ENCODE peak calls at places on chromosomes 16 and 17, in eight cellular contexts. F, K, Q, T, A, H, R and N are unnamed samples.

GRCh38 chr16:52488837-52489289 is 58.1 kb downstream of the TOX3 start:
- DNase-seq in F (no peak), K (no peak), Q (no peak), T (no peak), A (no peak), H (no peak), R (no peak), N (no peak)

GRCh38 chr16:28218109-28218508 is 6.3 kb upstream of the XPO6 start:
- DNase-seq in F (no peak), K (no peak), Q (no peak), T (peak), A (no peak), H (no peak), R (no peak), N (peak)

GRCh38 chr16:89067677-89068076 is 26.0 kb upstream of the ACSF3 start:
- DNase-seq in F (no peak), K (no peak), Q (no peak), T (no peak), A (no peak), H (no peak), R (no peak), N (peak)

GRCh38 chr16:16092925-16093624 is 130.2 kb downstream of the ABCC6 start:
- DNase-seq in F (no peak), K (no peak), Q (no peak), T (peak), A (no peak), H (peak), R (no peak), N (no peak)

GRCh38 chr17:16214190-16215001 is 938 bp downstream of the NCOR1 start:
- DNase-seq in F (no peak), K (no peak), Q (no peak), T (no peak), A (no peak), H (no peak), R (no peak), N (peak)

GRCh38 chr17:76414334-76415295 is 30.2 kb downstream of the SPHK1 start:
- DNase-seq in F (no peak), K (peak), Q (peak), T (peak), A (peak), H (peak), R (peak), N (no peak)

GRCh38 chr17:4150106-4150505 is 7.1 kb downstream of the CYB5D2 start:
- DNase-seq in F (no peak), K (no peak), Q (no peak), T (no peak), A (no peak), H (no peak), R (no peak), N (no peak)

GRCh38 chr17:73657473-73658116 is 13.3 kb upstream of the SDK2 start:
- DNase-seq in F (peak), K (no peak), Q (no peak), T (peak), A (no peak), H (peak), R (peak), N (peak)

GRCh38 chr17:14069251-14069981 is at the start of gene COX10:
- DNase-seq in F (peak), K (peak), Q (peak), T (peak), A (no peak), H (peak), R (peak), N (peak)

GRCh38 chr16:86965331-86965730 is 351.9 kb downstream of the C16orf95 start:
- DNase-seq in F (no peak), K (no peak), Q (no peak), T (no peak), A (no peak), H (no peak), R (no peak), N (no peak)

GRCh38 chr16:50266337-50267091 is at the start of gene ADCY7:
- DNase-seq in F (no peak), K (no peak), Q (peak), T (peak), A (peak), H (peak), R (peak), N (peak)

GRCh38 chr17:46814446-46814845 is 4.0 kb downstream of the WNT3 start:
- DNase-seq in F (no peak), K (no peak), Q (no peak), T (no peak), A (no peak), H (no peak), R (no peak), N (no peak)

GRCh38 chr16:82657239-82657638 is 30.5 kb downstream of the CDH13 start:
- DNase-seq in F (no peak), K (no peak), Q (no peak), T (no peak), A (peak), H (no peak), R (no peak), N (peak)

GRCh38 chr16:83270640-83271039 is 537.1 kb upstream of the HSBP1 start:
- DNase-seq in F (no peak), K (no peak), Q (no peak), T (no peak), A (no peak), H (no peak), R (no peak), N (no peak)

GRCh38 chr17:81941484-81942166 is 4.5 kb upstream of the PYCR1 start:
- DNase-seq in F (no peak), K (no peak), Q (no peak), T (no peak), A (no peak), H (no peak), R (peak), N (no peak)

GRCh38 chr17:81939881-81940385 is 2.8 kb upstream of the PYCR1 start:
- DNase-seq in F (no peak), K (no peak), Q (peak), T (peak), A (no peak), H (peak), R (no peak), N (no peak)

GRCh38 chr17:81940538-81941483 is 3.7 kb upstream of the PYCR1 start:
- DNase-seq in F (no peak), K (no peak), Q (no peak), T (no peak), A (no peak), H (no peak), R (peak), N (no peak)

GRCh38 chr17:81942167-81942553 is 4.9 kb downstream of the MYADML2 start:
- DNase-seq in F (no peak), K (no peak), Q (no peak), T (no peak), A (no peak), H (no peak), R (no peak), N (no peak)

GRCh38 chr17:81939218-81939617 is 2.1 kb upstream of the PYCR1 start:
- DNase-seq in F (no peak), K (no peak), Q (peak), T (no peak), A (no peak), H (no peak), R (no peak), N (no peak)
- TF ChIP-seq CTCF in F (no peak), K (no peak), Q (no peak), T (no peak), A (no peak), H (no peak), R (no peak), N (no peak)

GRCh38 chr16:13839577-13839976 is 80.4 kb upstream of the ERCC4 start:
- DNase-seq in F (no peak), K (no peak), Q (no peak), T (no peak), A (no peak), H (no peak), R (no peak), N (no peak)
- TF ChIP-seq CTCF in F (peak), K (peak), Q (no peak), T (no peak), A (no peak), H (no peak), R (no peak), N (no peak)

GRCh38 chr17:8631554-8631877 is 991 bp upstream of the MYH10 start:
- DNase-seq in F (no peak), K (no peak), Q (no peak), T (no peak), A (no peak), H (no peak), R (no peak), N (no peak)
- TF ChIP-seq CTCF in F (no peak), K (no peak), Q (no peak), T (no peak), A (no peak), H (no peak), R (no peak), N (no peak)

GRCh38 chr16:6684076-6684673 is 648.5 kb upstream of the RBFOX1 start:
- DNase-seq in F (no peak), K (no peak), Q (no peak), T (peak), A (no peak), H (no peak), R (peak), N (peak)
- TF ChIP-seq CTCF in F (peak), K (no peak), Q (no peak), T (peak), A (no peak), H (no peak), R (peak), N (peak)

GRCh38 chr17:44123356-44124117 is at the start of gene HDAC5:
- DNase-seq in F (peak), K (peak), Q (peak), T (peak), A (peak), H (peak), R (peak), N (peak)
- TF ChIP-seq CTCF in F (peak), K (no peak), Q (peak), T (peak), A (peak), H (peak), R (peak), N (peak)